ENCODE peak calls at places on chromosome 3, in six cellular contexts. F is foreskin fibroblast, T is skeletal muscle cell, M is sigmoid colon, V is NB4, Y is AG04449. J is an unnamed sample.

GRCh38 chr3:149374391-149374790 is 3.1 kb downstream of the TM4SF1 start:
- DNase-seq in F (no peak), T (no peak), M (no peak), V (no peak), Y (no peak), J (no peak)

GRCh38 chr3:143414571-143415253 is 295.1 kb downstream of the CHST2 start:
- DNase-seq in F (no peak), T (no peak), M (no peak), V (no peak), Y (no peak), J (no peak)

GRCh38 chr3:171162986-171163723 is 136.6 kb upstream of the SLC2A2 start:
- DNase-seq in F (no peak), T (no peak), M (no peak), V (peak), Y (no peak), J (no peak)

GRCh38 chr3:149967067-149967685 is 3.5 kb downstream of the PFN2 start:
- DNase-seq in F (peak), T (no peak), M (no peak), V (peak), Y (no peak), J (no peak)

GRCh38 chr3:29141197-29141911 is 139.5 kb upstream of the RBMS3 start:
- DNase-seq in F (no peak), T (no peak), M (no peak), V (no peak), Y (no peak), J (no peak)

GRCh38 chr3:20458994-20459736 is 273.2 kb upstream of the SGO1 start:
- DNase-seq in F (no peak), T (no peak), M (no peak), V (no peak), Y (no peak), J (no peak)

GRCh38 chr3:132543016-132543739 is 53.9 kb upstream of the ACKR4 start:
- DNase-seq in F (peak), T (peak), M (no peak), V (peak), Y (peak), J (no peak)

GRCh38 chr3:60645801-60646200 is 605.5 kb downstream of the FHIT start:
- DNase-seq in F (no peak), T (no peak), M (no peak), V (no peak), Y (peak), J (no peak)

GRCh38 chr3:56937580-56937979 is 122.9 kb upstream of the SPATA12 start:
- DNase-seq in F (no peak), T (no peak), M (no peak), V (no peak), Y (no peak), J (no peak)

GRCh38 chr3:39149498-39150169 is 3.8 kb downstream of the CSRNP1 start:
- DNase-seq in F (no peak), T (no peak), M (no peak), V (no peak), Y (no peak), J (no peak)

GRCh38 chr3:39148116-39149058 is 5.0 kb downstream of the CSRNP1 start:
- DNase-seq in F (no peak), T (no peak), M (no peak), V (peak), Y (no peak), J (no peak)

GRCh38 chr3:39150803-39151631 is 2.4 kb downstream of the CSRNP1 start:
- DNase-seq in F (peak), T (peak), M (peak), V (peak), Y (peak), J (no peak)

GRCh38 chr3:39149059-39149455 is 4.3 kb downstream of the CSRNP1 start:
- DNase-seq in F (no peak), T (no peak), M (no peak), V (no peak), Y (no peak), J (no peak)

DNA sequence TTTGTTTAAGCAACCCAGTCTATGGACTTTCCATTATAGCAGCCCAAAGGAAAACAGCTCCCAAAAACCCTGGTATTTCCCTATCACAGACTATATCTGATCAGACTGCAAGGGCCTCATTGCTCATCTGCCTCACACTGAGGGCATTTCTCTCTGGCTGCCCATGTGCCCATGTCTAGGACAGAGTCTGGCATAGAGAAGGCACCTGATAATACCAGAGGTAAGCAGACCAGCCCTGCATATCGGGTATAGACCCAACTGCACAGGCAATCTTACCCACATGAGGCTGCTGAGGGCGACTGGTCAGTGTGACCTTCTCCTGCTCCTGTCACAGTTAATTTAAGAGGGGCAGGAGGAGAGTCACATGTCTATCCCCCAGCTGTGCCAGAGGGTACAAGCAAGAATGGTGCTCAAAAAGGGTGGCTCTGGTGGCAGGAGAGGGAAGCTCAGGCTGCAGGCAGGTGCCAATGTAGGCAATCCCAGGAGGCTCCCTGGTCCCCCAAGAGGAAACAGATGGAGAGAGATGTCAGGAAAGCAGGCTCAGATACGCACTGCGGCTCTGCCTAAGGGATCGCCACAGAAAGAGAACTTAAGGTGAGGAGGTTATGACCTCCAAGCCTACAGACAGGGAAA is 3.1 kb downstream of the CSRNP1 start:
- DNase-seq in F (no peak), T (no peak), M (no peak), V (no peak), Y (no peak), J (no peak)
- H3K4me3 ChIP-seq in F (peak), T (peak), M (no peak), V (no peak), Y (peak), J (peak)

GRCh38 chr3:197322149-197322548 is 23.7 kb upstream of the DLG1 start:
- DNase-seq in F (no peak), T (no peak), M (no peak), V (no peak), Y (no peak), J (no peak)
- H3K4me3 ChIP-seq in F (no peak), T (no peak), M (no peak), V (no peak), Y (no peak), J (no peak)

GRCh38 chr3:186097317-186097662 is 11.6 kb downstream of the ETV5 start:
- DNase-seq in F (no peak), T (no peak), M (no peak), V (no peak), Y (no peak), J (no peak)
- H3K4me3 ChIP-seq in F (peak), T (no peak), M (no peak), V (no peak), Y (no peak), J (no peak)

GRCh38 chr3:169143471-169143870 is 520.0 kb downstream of the MECOM start:
- DNase-seq in F (no peak), T (no peak), M (no peak), V (no peak), Y (no peak), J (no peak)
- H3K4me3 ChIP-seq in F (no peak), T (no peak), M (no peak), V (no peak), Y (no peak), J (no peak)

GRCh38 chr3:12893247-12893646 is 51.9 kb upstream of the RPL32 start:
- DNase-seq in F (no peak), T (no peak), M (no peak), V (no peak), Y (no peak), J (no peak)

GRCh38 chr3:12891391-12891984 is 50.1 kb upstream of the RPL32 start:
- DNase-seq in F (no peak), T (no peak), M (no peak), V (no peak), Y (no peak), J (no peak)

GRCh38 chr3:12890610-12891390 is 49.4 kb upstream of the RPL32 start:
- DNase-seq in F (no peak), T (no peak), M (no peak), V (no peak), Y (no peak), J (no peak)

GRCh38 chr3:12892840-12893189 is 51.5 kb upstream of the RPL32 start:
- DNase-seq in F (no peak), T (no peak), M (no peak), V (no peak), Y (no peak), J (no peak)

DNA sequence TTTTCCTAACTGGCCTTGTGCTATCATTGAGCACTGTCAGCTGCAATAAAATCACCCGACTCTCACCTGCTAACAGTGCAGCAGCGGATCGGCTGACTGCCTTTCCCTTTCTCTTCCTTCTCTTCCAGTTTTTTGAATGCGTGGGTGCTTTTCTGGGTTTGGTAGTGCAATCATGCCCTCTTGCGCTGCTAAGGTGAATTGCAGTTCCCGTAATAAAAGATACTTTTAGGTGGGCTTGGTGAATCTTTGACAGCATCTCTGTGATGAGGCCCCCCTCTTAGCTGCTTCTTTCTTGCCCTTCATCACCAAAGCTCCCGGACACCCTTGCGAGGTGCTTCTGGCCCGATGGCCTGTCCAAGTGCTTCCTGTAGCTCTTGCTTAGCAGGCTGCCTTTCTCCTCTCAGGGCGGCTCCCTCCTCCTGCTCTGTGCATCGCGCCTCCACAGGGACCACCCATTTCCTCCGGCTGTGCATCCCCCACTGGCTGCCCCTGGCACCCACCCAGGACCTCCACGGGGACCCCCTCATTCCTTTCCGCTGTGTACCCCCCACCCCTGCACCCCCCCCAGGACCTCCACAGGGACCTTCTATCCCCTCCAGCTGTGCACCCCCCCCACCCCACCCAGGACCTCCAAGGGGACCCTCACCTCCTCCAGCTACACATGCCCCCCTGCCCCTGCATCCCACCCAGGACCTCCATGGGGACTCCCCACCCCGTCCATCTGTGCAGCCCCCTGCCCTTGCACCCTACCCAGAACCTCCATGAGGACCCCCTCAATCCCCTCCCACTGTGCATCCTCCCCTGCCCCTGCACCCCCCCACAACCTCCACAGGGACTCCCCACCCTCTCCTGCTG is 50.8 kb upstream of the RPL32 start:
- DNase-seq in F (peak), T (peak), M (no peak), V (peak), Y (no peak), J (no peak)
- H3K4me3 ChIP-seq in F (peak), T (peak), M (no peak), V (no peak), Y (peak), J (no peak)

GRCh38 chr3:10709110-10709781 is 106.8 kb upstream of the SLC6A11 start:
- DNase-seq in F (no peak), T (no peak), M (no peak), V (peak), Y (no peak), J (no peak)
- H3K4me3 ChIP-seq in F (no peak), T (no peak), M (no peak), V (no peak), Y (no peak), J (no peak)

DNA sequence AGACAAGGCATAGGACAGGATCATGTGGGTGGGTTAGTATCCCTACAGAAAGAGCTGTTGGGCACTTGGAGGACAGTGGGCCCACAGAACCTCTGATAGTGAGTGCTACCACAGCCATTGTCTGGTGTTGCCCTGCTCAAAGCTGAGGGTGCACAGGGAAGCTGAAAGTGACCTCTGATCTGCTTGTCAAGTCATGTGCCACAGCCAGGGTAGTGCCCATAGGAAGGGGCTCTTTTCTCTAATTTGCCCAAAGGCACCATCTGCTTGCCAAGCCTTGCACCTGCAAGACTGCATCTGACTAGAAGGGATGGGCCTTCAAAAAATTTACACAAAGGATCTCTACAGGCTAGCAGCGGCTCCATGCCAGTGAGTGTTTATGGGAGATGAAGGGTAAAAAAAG is 87.4 kb upstream of the GSK3B start:
- DNase-seq in F (no peak), T (no peak), M (no peak), V (peak), Y (no peak), J (no peak)
- H3K4me3 ChIP-seq in F (no peak), T (no peak), M (no peak), V (no peak), Y (no peak), J (no peak)

GRCh38 chr3:156760333-156760732 is 65.8 kb upstream of the LEKR1 start:
- DNase-seq in F (peak), T (no peak), M (no peak), V (peak), Y (no peak), J (peak)

GRCh38 chr3:156763386-156763785 is 62.8 kb upstream of the LEKR1 start:
- DNase-seq in F (no peak), T (no peak), M (no peak), V (no peak), Y (no peak), J (no peak)

GRCh38 chr3:156761713-156762575 is 64.2 kb upstream of the LEKR1 start:
- DNase-seq in F (no peak), T (no peak), M (no peak), V (no peak), Y (no peak), J (no peak)

GRCh38 chr3:156762631-156763185 is 63.4 kb upstream of the LEKR1 start:
- DNase-seq in F (peak), T (peak), M (peak), V (no peak), Y (peak), J (no peak)

DNA sequence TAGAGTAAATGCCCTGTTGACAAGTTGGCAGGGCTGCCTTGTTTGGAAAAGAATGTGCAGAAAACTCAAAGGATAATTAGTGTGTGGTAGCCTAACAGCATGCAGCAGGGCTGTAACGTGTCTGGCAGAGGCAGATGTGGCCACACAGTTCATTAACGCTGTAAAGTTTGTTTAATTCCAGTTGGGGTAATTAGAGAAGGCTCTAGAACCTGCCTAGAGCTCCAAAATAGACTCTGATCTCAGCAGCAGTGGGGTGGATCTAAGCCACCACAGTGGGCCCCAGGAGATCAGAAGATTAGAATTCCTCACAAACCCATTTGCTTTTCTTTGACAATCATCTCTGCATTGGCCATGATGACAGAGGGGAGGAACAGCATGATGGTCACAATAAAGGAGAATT is 65.1 kb upstream of the LEKR1 start:
- DNase-seq in F (no peak), T (no peak), M (no peak), V (no peak), Y (no peak), J (no peak)
- H3K4me3 ChIP-seq in F (no peak), T (no peak), M (no peak), V (no peak), Y (no peak), J (no peak)

GRCh38 chr3:40387895-40388254 is 891 bp downstream of the ENTPD3 start:
- DNase-seq in F (no peak), T (no peak), M (no peak), V (no peak), Y (no peak), J (no peak)

GRCh38 chr3:40381904-40382616 is 4.9 kb upstream of the ENTPD3 start:
- DNase-seq in F (peak), T (no peak), M (no peak), V (no peak), Y (no peak), J (no peak)

GRCh38 chr3:40382617-40382979 is 4.4 kb upstream of the ENTPD3 start:
- DNase-seq in F (peak), T (no peak), M (no peak), V (no peak), Y (no peak), J (no peak)

GRCh38 chr3:40386213-40386612 is 771 bp upstream of the ENTPD3 start:
- DNase-seq in F (no peak), T (no peak), M (no peak), V (no peak), Y (no peak), J (no peak)

GRCh38 chr3:40387001-40387894 is at the start of gene ENTPD3:
- DNase-seq in F (peak), T (no peak), M (no peak), V (no peak), Y (no peak), J (no peak)
- H3K4me3 ChIP-seq in F (peak), T (peak), M (no peak), V (no peak), Y (peak), J (no peak)

DNA sequence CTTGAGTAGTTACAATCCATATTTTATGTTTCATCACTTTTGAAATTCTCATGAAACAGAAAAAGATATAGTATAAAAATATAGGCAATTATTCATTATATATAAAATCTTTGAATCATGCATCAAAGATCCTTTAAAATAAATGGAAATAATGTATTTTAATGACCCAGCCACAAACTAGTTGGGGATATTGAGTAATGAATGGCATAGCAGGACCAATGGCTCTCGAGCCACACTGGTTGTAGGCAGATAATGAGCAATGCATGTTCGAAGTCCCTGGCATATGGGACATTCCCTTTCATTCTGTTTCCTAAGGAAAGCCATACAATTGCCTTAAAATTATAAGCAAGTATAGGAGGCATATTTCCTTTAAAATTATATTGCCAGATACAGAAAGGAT is 107.4 kb upstream of the IL12A start:
- DNase-seq in F (no peak), T (no peak), M (no peak), V (no peak), Y (no peak), J (no peak)
- H3K4me3 ChIP-seq in F (no peak), T (no peak), M (no peak), V (no peak), Y (no peak), J (no peak)